ENCODE peak calls at places on chromosomes 3 and 15, in four cellular contexts. H, C, D and Q are unnamed samples.

GRCh38 chr3:118713502-118714207 is 321.0 kb downstream of the IGSF11 start:
- DNase-seq in C (no peak), D (no peak), H (no peak), Q (no peak)

GRCh38 chr3:130950124-130950523 is 56.2 kb downstream of the ATP2C1 start:
- DNase-seq in H (no peak), C (no peak), D (no peak), Q (no peak)

GRCh38 chr3:66224220-66224619 is 3.4 kb downstream of the SLC25A26 start:
- DNase-seq in D (no peak), C (no peak), H (no peak), Q (no peak)

GRCh38 chr3:164199982-164200823 is 878.1 kb downstream of the SI start:
- DNase-seq in D (no peak), C (no peak), H (no peak), Q (no peak)

GRCh38 chr3:54243262-54243931 is 121.0 kb downstream of the CACNA2D3 start:
- DNase-seq in D (peak), C (peak), H (no peak), Q (no peak)

GRCh38 chr3:134579266-134579665 is 71.6 kb downstream of the KY start:
- DNase-seq in D (no peak), C (no peak), H (no peak), Q (no peak)

GRCh38 chr3:48437812-48438211 is 2.1 kb downstream of the CCDC51 start:
- DNase-seq in C (no peak), H (no peak), D (no peak), Q (no peak)

GRCh38 chr15:75002398-75002797 is 7.0 kb downstream of the SCAMP5 start:
- DNase-seq in C (no peak), D (peak), H (no peak), Q (no peak)

GRCh38 chr3:78274475-78275065 is 1234.7 kb downstream of the ROBO2 start:
- DNase-seq in D (no peak), C (no peak), H (no peak), Q (no peak)

GRCh38 chr3:43621406-43621973 is 321 bp downstream of the ANO10 start:
- DNase-seq in D (peak), H (no peak), C (peak), Q (no peak)

GRCh38 chr15:73982251-73982962 is 9.7 kb downstream of the STOML1 start:
- DNase-seq in C (peak), H (peak), D (peak), Q (peak)
- H3K4me3 ChIP-seq in C (no peak), H (no peak), D (no peak), Q (no peak)

GRCh38 chr3:64163755-64164148 is 61.5 kb downstream of the PRICKLE2 start:
- DNase-seq in H (peak), C (peak), D (no peak), Q (peak)

GRCh38 chr3:64164309-64164708 is 61.0 kb downstream of the PRICKLE2 start:
- DNase-seq in H (no peak), C (no peak), D (no peak), Q (no peak)

GRCh38 chr3:64160000-64160690 is 65.1 kb downstream of the PRICKLE2 start:
- DNase-seq in D (no peak), H (no peak), C (no peak), Q (no peak)

GRCh38 chr3:64161481-64161952 is 63.7 kb downstream of the PRICKLE2 start:
- DNase-seq in H (no peak), D (no peak), C (no peak), Q (no peak)

DNA sequence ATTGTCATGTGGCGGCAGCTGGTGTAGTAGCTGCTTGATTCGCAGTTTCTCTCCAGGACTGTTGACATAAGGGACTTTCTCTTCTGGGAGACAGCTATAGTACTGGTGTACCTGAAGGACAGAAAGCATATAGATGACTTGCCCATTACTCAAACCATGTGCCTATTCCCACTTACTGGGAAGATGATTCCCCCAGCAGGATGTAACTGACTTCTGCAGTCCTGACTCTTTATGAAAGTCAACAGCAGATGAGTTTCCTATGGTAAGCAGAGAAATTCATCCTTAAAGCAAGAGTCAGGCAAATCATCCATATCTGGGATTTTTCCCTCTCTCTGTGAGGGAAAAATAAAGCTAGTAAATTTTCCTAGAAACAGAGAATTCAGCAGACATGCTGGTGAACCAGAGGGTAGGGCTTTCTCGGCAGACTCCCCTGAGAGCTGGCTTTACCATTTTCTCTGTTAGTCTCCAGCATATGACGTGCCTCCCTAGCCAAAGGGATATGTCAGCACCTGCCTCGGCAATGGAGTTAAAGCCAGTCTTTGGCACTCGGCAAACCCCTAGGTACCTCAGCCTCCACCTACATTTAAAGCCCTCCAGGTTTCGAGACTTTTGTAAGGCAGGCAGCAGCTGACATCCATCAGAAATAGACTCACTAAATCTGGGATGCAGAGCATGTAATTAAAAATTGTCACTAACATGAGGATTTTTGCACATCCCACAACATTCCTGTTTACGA is 62.1 kb downstream of the PRICKLE2 start:
- DNase-seq in D (no peak), C (no peak), H (no peak), Q (no peak)
- H3K4me3 ChIP-seq in D (no peak), C (no peak), H (no peak), Q (no peak)

DNA sequence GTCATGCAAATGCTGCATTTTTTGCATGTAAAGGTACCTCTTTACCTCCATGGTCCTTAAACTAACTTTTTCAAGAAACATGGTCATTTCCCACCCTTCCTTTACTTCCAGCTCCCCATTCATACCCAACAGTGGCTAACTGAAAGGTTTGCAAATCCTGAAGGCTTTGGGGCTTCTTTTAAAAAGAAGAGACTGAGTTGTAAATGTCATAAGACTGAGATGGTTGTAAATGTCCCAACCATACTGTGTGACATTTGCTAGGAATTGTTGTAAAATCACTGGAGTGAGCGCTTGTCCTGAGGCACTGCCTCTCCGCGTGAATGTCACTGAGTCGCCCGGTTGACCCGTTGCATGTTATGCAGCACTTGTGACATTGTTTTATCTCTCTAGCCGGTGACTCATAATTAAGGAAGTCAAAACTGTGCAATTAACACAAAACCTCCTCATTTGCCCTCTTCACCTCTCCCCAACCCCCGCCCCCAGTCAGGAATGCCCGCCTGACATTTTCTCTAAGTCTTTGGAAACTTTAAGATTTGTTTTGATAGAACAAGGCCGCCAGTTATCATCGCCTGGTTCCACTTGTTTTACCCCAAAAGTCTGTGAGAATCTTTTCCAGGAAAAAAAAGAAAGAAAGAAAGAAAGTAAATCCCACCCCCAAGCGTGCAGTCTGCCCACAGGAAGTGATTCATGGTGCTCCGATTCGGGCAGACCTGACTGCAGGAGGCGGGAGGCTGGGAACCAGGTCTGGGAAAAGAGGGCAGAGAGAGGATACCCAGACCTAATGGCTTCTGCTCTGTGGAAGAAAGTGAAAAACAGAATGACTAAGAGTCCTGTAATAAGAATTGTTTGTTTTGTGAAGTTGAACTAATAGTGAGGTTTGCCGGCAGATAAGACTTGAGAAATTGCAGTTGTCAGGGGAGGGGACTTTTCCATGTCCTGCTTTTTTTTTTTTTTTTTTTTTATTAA is 84.7 kb downstream of the SMAD3 start:
- DNase-seq in D (peak), H (peak), C (peak), Q (peak)
- H3K4me3 ChIP-seq in D (no peak), H (peak), C (peak), Q (peak)

GRCh38 chr3:101851072-101851471 is 1.8 kb downstream of the NFKBIZ start:
- DNase-seq in C (no peak), D (no peak), H (no peak), Q (no peak)
- H3K4me3 ChIP-seq in C (peak), D (peak), H (peak), Q (peak)

GRCh38 chr3:107432646-107433045 is 55.4 kb downstream of the CCDC54 start:
- DNase-seq in D (no peak), C (no peak), H (no peak), Q (no peak)
- H3K4me3 ChIP-seq in D (no peak), C (no peak), H (peak), Q (no peak)

GRCh38 chr3:55367396-55367795 is 119.7 kb downstream of the WNT5A start:
- DNase-seq in D (no peak), C (no peak), H (no peak), Q (no peak)
- H3K4me3 ChIP-seq in D (no peak), C (no peak), H (no peak), Q (no peak)

GRCh38 chr15:59436774-59437472 is 1.1 kb upstream of the FAM81A start:
- DNase-seq in D (no peak), H (no peak), C (peak), Q (no peak)
- H3K4me3 ChIP-seq in D (peak), H (peak), C (no peak), Q (peak)